ENCODE peak calls at places on chromosomes 7 and 10, in four cellular contexts. I is activated T-helper 1 cell treated with anti-CD3 and anti-CD28 coated beads, Interleukin-12 subunit alpha, Interleukin-12 subunit beta, Interleukin-2, Interleukin-4 antibody, amounts not matched to agents 30 ng/mL and 10 ng/mL and 1 ng/mL, durations not matched to agents 14 hours and 24 hours and 36 hours; B is CMK; X is GM19239. O is an unnamed sample.

GRCh38 chr7:77543910-77544309 is 6.8 kb downstream of the PTPN12 start:
- DNase-seq in B (no peak), I (no peak), X (no peak), O (no peak)

GRCh38 chr7:3282457-3282856 is 18.6 kb upstream of the SDK1 start:
- DNase-seq in B (no peak), I (no peak), X (no peak), O (no peak)

GRCh38 chr7:1749864-1750466 is 79.9 kb downstream of the ELFN1 start:
- DNase-seq in X (no peak), I (no peak), B (no peak), O (no peak)

GRCh38 chr10:70786799-70787415 is 1.7 kb upstream of the TBATA start:
- DNase-seq in X (no peak), I (no peak), B (no peak), O (no peak)

GRCh38 chr7:46786221-46786951 is 795.5 kb downstream of the TNS3 start:
- DNase-seq in B (no peak), I (no peak), X (no peak), O (no peak)

GRCh38 chr7:7944619-7945282 is 23.8 kb upstream of the GLCCI1 start:
- DNase-seq in B (no peak), I (peak; percentile 38), X (peak; percentile 60), O (peak; percentile 40)

GRCh38 chr10:19819419-19820033 is 3.3 kb downstream of the PLXDC2 start:
- DNase-seq in B (no peak), X (no peak), I (no peak), O (no peak)

GRCh38 chr10:57689898-57690297 is 577.8 kb downstream of the IPMK start:
- DNase-seq in I (no peak), B (no peak), X (no peak), O (no peak)

GRCh38 chr7:146826338-146826737 is 709.7 kb downstream of the CNTNAP2 start:
- DNase-seq in X (no peak), B (no peak), I (no peak), O (no peak)

GRCh38 chr10:80126876-80127275 is 5.7 kb upstream of the PLAC9 start:
- DNase-seq in X (no peak), B (no peak), I (no peak), O (no peak)

GRCh38 chr10:125156196-125156595 is 4.2 kb downstream of the CTBP2 start:
- DNase-seq in I (no peak), B (no peak), X (no peak), O (no peak)

GRCh38 chr10:124534231-124534798 is 72.7 kb downstream of the LHPP start:
- DNase-seq in B (peak; percentile 52), I (no peak), X (peak; percentile 48), O (no peak)

GRCh38 chr10:69554611-69555010 is 18.6 kb downstream of the NEUROG3 start:
- DNase-seq in X (no peak), I (no peak), B (no peak), O (no peak)

GRCh38 chr7:48090095-48090805 is 1.2 kb downstream of the UPP1 start:
- DNase-seq in B (no peak), I (no peak), X (no peak), O (no peak)

GRCh38 chr7:20064181-20064970 is 152.8 kb downstream of the MACC1 start:
- DNase-seq in I (no peak), B (no peak), X (no peak), O (no peak)

GRCh38 chr10:43825421-43825820 is 176.7 kb upstream of the ZNF32 start:
- DNase-seq in B (no peak), I (no peak), X (no peak), O (no peak)

GRCh38 chr7:43653891-43654504 is 71.1 kb downstream of the STK17A start:
- DNase-seq in X (no peak), B (no peak), I (no peak), O (no peak)

GRCh38 chr10:50798297-50798696 is 58.6 kb downstream of the ASAH2B start:
- DNase-seq in B (no peak), I (no peak), X (no peak), O (no peak)

GRCh38 chr10:103849880-103850571 is 5.3 kb downstream of the SH3PXD2A start:
- DNase-seq in B (no peak), I (no peak), X (no peak), O (no peak)

GRCh38 chr7:27972272-27972671 is 208.3 kb downstream of the JAZF1 start:
- DNase-seq in B (peak; percentile 4), I (peak; percentile 11), X (no peak), O (peak; percentile 15)

GRCh38 chr10:121327727-121328126 is 270.5 kb downstream of the FGFR2 start:
- DNase-seq in X (no peak), I (no peak), B (no peak), O (no peak)

GRCh38 chr7:137297551-137298463 is 45.7 kb downstream of the PTN start:
- DNase-seq in X (no peak), B (no peak), I (no peak), O (no peak)

GRCh38 chr7:80974396-80975358 is 55.8 kb upstream of the SEMA3C start:
- DNase-seq in B (no peak), X (no peak), I (no peak), O (no peak)

GRCh38 chr7:112147752-112148435 is 58.3 kb downstream of the DOCK4 start:
- DNase-seq in I (no peak), B (no peak), X (no peak), O (no peak)

GRCh38 chr10:129035052-129035805 is 431.8 kb upstream of the MGMT start:
- DNase-seq in B (peak; percentile 77), I (peak; percentile 42), X (no peak), O (peak; percentile 73)

GRCh38 chr7:7732566-7733290 is 14.3 kb upstream of the RPA3 start:
- DNase-seq in I (no peak), X (no peak), B (no peak), O (no peak)

GRCh38 chr10:69080231-69080630 is 7.7 kb upstream of the SRGN start:
- DNase-seq in X (no peak), B (no peak), I (no peak), O (no peak)

GRCh38 chr7:1368682-1369571 is 90.3 kb downstream of the MICALL2 start:
- DNase-seq in I (no peak), B (peak; percentile 56), X (peak; percentile 46), O (peak; percentile 38)

GRCh38 chr10:121662945-121663917 is 65.0 kb upstream of the FGFR2 start:
- DNase-seq in B (no peak), I (no peak), X (no peak), O (no peak)

GRCh38 chr10:132163278-132163765 is 23.4 kb upstream of the DPYSL4 start:
- DNase-seq in I (peak; percentile 56), X (peak; percentile 70), B (peak; percentile 35), O (peak; percentile 66)

GRCh38 chr10:19888061-19888660 is 71.9 kb downstream of the PLXDC2 start:
- DNase-seq in B (no peak), I (no peak), X (no peak), O (no peak)

GRCh38 chr10:52774600-52775106 is 2.1 kb upstream of the MBL2 start:
- DNase-seq in X (no peak), I (no peak), B (no peak), O (no peak)

GRCh38 chr10:30432631-30433285 is 1.2 kb upstream of the MAP3K8 start:
- DNase-seq in B (no peak), I (no peak), X (no peak), O (no peak)

O was measured in activated T-helper 2 cell treated with anti-CD3 and anti-CD28 coated beads, Interferon-gamma antibody, Interleukin-2, Interleukin-4, amounts not matched to agents 10 μg/mL and 5 μg/mL and 100 μg/mL, durations not matched to agents 14 hours and 24 hours and 36 hours.